ENCODE peak calls at places on chromosome 10, in six cellular contexts. Z is sigmoid colon, P is body of pancreas, R is ovary, H is heart left ventricle, M is uterus. O is an unnamed sample. For H3K9me3, the result is how much of the 10 kb centered on the place peaks cover.

GRCh38 chr10:88831709-88832108 is 19.9 kb downstream of the ANKRD22 start:
- DNase-seq in M (no peak), Z (no peak), P (no peak), R (no peak), H (no peak), O (no peak)

GRCh38 chr10:69880301-69881081 is 78.8 kb downstream of the COL13A1 start:
- DNase-seq in H (no peak), Z (no peak), M (no peak), R (peak), P (no peak), O (no peak)

GRCh38 chr10:6493521-6494451 is 86.3 kb downstream of the PRKCQ start:
- DNase-seq in M (no peak), R (no peak), P (no peak), Z (no peak), H (no peak), O (no peak)

GRCh38 chr10:79397051-79397450 is 48.4 kb downstream of the ZCCHC24 start:
- DNase-seq in P (no peak), R (peak), Z (no peak), M (no peak), H (peak), O (no peak)

GRCh38 chr10:104440221-104440620 is 86.6 kb downstream of the CFAP58 start:
- DNase-seq in Z (no peak), R (no peak), M (no peak), P (no peak), H (no peak), O (no peak)

GRCh38 chr10:36462194-36462593 is 663.2 kb upstream of the ANKRD30A start:
- DNase-seq in R (no peak), P (no peak), M (no peak), Z (no peak), H (no peak), O (no peak)

GRCh38 chr10:80599424-80599847 is 61.7 kb downstream of the SH2D4B start:
- DNase-seq in Z (peak), P (no peak), M (no peak), H (peak), R (no peak), O (no peak)

GRCh38 chr10:59903871-59904270 is 2.5 kb downstream of the CCDC6 start:
- DNase-seq in R (no peak), P (no peak), H (no peak), Z (no peak), M (no peak), O (no peak)

GRCh38 chr10:107485019-107485418 is 320.5 kb upstream of the SORCS1 start:
- DNase-seq in Z (no peak), M (no peak), H (no peak), R (no peak), P (no peak), O (no peak)
- H3K9me3 ChIP-seq in Z (under half), M (under half), H (under half), R (under half), P (under half), O (under half)

DNA sequence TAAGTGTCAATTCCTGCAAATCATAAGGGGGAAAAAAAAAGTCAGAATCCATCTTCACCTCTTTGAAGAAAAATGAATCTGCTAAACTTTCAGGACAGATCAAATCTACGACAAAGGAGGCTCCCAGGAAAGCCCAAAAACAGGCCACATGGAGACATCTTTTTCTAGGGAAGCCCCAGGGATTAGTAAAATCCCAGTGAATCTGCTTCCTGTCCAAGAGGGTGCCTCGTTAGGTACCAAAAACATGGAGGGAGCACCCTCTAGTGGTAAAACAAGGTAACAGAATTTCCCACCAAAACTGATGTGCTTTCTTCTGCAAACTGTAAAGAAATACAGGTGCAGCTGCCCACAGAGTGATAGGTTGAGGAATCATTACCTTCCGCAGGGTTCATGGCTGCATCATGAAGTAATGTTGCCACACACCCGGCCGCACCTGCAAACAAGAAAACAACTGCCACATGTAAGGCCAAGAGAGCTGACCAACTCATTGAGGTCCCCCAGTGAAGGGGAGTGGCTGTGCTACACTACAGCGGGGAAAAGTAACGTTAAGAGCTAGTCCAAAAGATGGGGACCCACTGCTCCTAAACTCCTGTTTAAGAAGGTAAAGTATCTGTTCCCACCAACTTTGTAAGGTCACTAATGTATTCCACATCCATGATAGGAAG is 7.9 kb downstream of the SLC25A28 start:
- DNase-seq in P (peak), R (no peak), Z (no peak), M (no peak), H (no peak), O (peak)
- H3K4me3 ChIP-seq in P (no peak), R (no peak), Z (no peak), M (no peak), H (no peak), O (no peak)

GRCh38 chr10:90718185-90718584 is 139.7 kb downstream of the HTR7 start:
- DNase-seq in M (no peak), H (no peak), R (no peak), P (no peak), Z (no peak), O (no peak)
- TF ChIP-seq CTCF in M (no peak), H (no peak), R (no peak), P (no peak), Z (no peak), O (no peak)

DNA sequence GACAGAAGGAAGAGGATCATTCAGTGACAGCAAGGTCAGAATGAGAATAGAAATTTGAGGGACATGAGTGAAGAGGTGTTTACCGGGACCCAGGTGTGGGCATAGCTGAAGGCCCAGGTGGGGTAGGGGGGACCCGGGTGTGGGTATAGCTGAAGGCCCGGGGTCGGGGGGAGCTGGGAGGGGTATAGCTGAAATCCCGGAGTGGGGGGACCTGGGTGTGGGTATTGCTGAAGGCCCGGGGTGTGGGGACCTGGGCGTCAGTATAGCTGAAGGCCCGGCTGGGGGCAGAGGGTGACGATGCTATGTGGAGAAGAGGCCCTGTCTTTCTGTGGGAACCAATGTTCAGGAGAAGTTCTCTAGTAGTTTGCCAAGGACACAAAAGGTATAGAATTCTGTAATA is 183.0 kb upstream of the PITRM1 start:
- DNase-seq in M (no peak), H (no peak), Z (no peak), P (no peak), R (no peak), O (no peak)
- H3K9me3 ChIP-seq in M (under half), H (under half), Z (under half), P (under half), R (under half), O (under half)